ENCODE peak calls at places on chromosomes 2 and 18, in four cellular contexts. G, Q, B and F are unnamed samples. For H3K27me3, the result is how much of the 10 kb centered on the place peaks cover.

GRCh38 chr2:142796161-142796560 is 81.3 kb upstream of the KYNU start:
- DNase-seq in G (peak), Q (no peak), B (no peak), F (no peak)

GRCh38 chr2:24926602-24927252 is 6.7 kb upstream of the ADCY3 start:
- DNase-seq in G (peak), Q (no peak), B (peak), F (peak)

GRCh38 chr2:127173073-127173472 is 47.0 kb downstream of the CYP27C1 start:
- DNase-seq in G (no peak), Q (no peak), B (no peak), F (peak)

GRCh38 chr18:43277164-43277600 is at the start of gene SYT4:
- DNase-seq in G (peak), Q (no peak), B (peak), F (no peak)

GRCh38 chr18:9869713-9870430 is 15.9 kb upstream of the TXNDC2 start:
- DNase-seq in G (peak), Q (peak), B (no peak), F (no peak)

GRCh38 chr2:85975581-85975980 is 86.8 kb upstream of the ST3GAL5 start:
- DNase-seq in G (no peak), Q (no peak), B (no peak), F (no peak)

GRCh38 chr2:127721311-127721977 is 20.1 kb downstream of the SFT2D3 start:
- DNase-seq in G (no peak), Q (no peak), B (no peak), F (no peak)

GRCh38 chr2:119429225-119430000 is 2.2 kb upstream of the TMEM37 start:
- DNase-seq in G (no peak), Q (no peak), B (no peak), F (no peak)

GRCh38 chr2:100106460-100106859 is 35.9 kb downstream of the AFF3 start:
- DNase-seq in G (peak), Q (no peak), B (peak), F (no peak)

GRCh38 chr2:225400060-225400511 is 576 bp downstream of the NYAP2 start:
- DNase-seq in G (peak), Q (no peak), B (peak), F (no peak)

GRCh38 chr2:201883970-201884369 is 77.6 kb downstream of the CDK15 start:
- DNase-seq in G (no peak), Q (no peak), B (no peak), F (no peak)

GRCh38 chr2:232321156-232321816 is 57.3 kb upstream of the ALPP start:
- DNase-seq in G (peak), Q (no peak), B (peak), F (peak)

GRCh38 chr2:29220506-29221270 is 105.5 kb downstream of the CLIP4 start:
- DNase-seq in G (no peak), Q (no peak), B (no peak), F (peak)

GRCh38 chr2:70767699-70768584 is at the start of gene ADD2:
- DNase-seq in G (peak), Q (no peak), B (peak), F (no peak)

GRCh38 chr18:76985156-76985950 is 147.2 kb downstream of the MBP start:
- DNase-seq in G (no peak), Q (no peak), B (no peak), F (no peak)

GRCh38 chr2:144431384-144431783 is 88.5 kb downstream of the ZEB2 start:
- DNase-seq in G (peak), Q (no peak), B (peak), F (no peak)

GRCh38 chr18:10791141-10791808 is 265.4 kb downstream of the NAPG start:
- DNase-seq in G (no peak), Q (peak), B (no peak), F (no peak)

GRCh38 chr2:184201246-184201645 is 397.1 kb upstream of the ZNF804A start:
- DNase-seq in G (no peak), Q (no peak), B (no peak), F (no peak)

GRCh38 chr2:191401287-191401686 is 156.1 kb downstream of the MYO1B start:
- DNase-seq in G (peak), Q (no peak), B (peak), F (no peak)

GRCh38 chr2:128313076-128313836 is 5.4 kb downstream of the HS6ST1 start:
- DNase-seq in G (peak), Q (no peak), B (no peak), F (peak)

GRCh38 chr2:191178806-191179514 is 28.2 kb upstream of the STAT4 start:
- DNase-seq in G (no peak), Q (no peak), B (no peak), F (peak)

GRCh38 chr18:44870631-44871502 is 190.2 kb downstream of the SETBP1 start:
- DNase-seq in G (no peak), Q (no peak), B (no peak), F (no peak)

GRCh38 chr2:102061962-102062795 is 70.4 kb downstream of the IL1R2 start:
- DNase-seq in G (no peak), Q (no peak), B (no peak), F (no peak)

GRCh38 chr18:8373486-8373885 is 235.8 kb upstream of the RAB12 start:
- DNase-seq in G (no peak), Q (no peak), B (no peak), F (no peak)

GRCh38 chr2:237916296-237916695 is 50.5 kb upstream of the UBE2F start:
- DNase-seq in G (no peak), Q (no peak), B (no peak), F (no peak)

GRCh38 chr2:189751080-189751658 is 11.4 kb downstream of the OSGEPL1 start:
- DNase-seq in G (peak), Q (no peak), B (peak), F (no peak)

GRCh38 chr2:29146197-29146596 is 31.0 kb downstream of the CLIP4 start:
- DNase-seq in G (no peak), Q (no peak), B (no peak), F (no peak)

GRCh38 chr2:42918041-42918440 is 125.7 kb upstream of the HAAO start:
- DNase-seq in G (no peak), Q (no peak), B (no peak), F (no peak)

GRCh38 chr2:236938126-236938525 is 147.6 kb upstream of the COPS8 start:
- DNase-seq in G (no peak), Q (no peak), B (no peak), F (no peak)

GRCh38 chr2:8115966-8116365 is 565.9 kb upstream of the ID2 start:
- DNase-seq in G (no peak), Q (no peak), B (no peak), F (no peak)

GRCh38 chr2:174224125-174224524 is 24.2 kb downstream of the OLA1 start:
- DNase-seq in G (peak), Q (no peak), B (no peak), F (no peak)

GRCh38 chr18:987325-988186 is 82.9 kb downstream of the ADCYAP1 start:
- DNase-seq in G (no peak), Q (no peak), B (no peak), F (no peak)

GRCh38 chr2:187349328-187349944 is 98.6 kb downstream of the CALCRL start:
- DNase-seq in G (no peak), Q (no peak), B (no peak), F (no peak)

GRCh38 chr2:54767921-54768320 is 44.5 kb downstream of the EML6 start:
- DNase-seq in G (no peak), Q (no peak), B (no peak), F (no peak)

GRCh38 chr2:147630585-147630984 is 214.2 kb upstream of the ACVR2A start:
- DNase-seq in G (no peak), Q (no peak), B (no peak), F (no peak)

GRCh38 chr2:50895058-50895457 is 136.9 kb downstream of the NRXN1 start:
- DNase-seq in G (no peak), Q (no peak), B (no peak), F (no peak)

GRCh38 chr2:38360177-38360576 is 16.9 kb downstream of the ATL2 start:
- DNase-seq in G (no peak), Q (no peak), B (no peak), F (no peak)

DNA sequence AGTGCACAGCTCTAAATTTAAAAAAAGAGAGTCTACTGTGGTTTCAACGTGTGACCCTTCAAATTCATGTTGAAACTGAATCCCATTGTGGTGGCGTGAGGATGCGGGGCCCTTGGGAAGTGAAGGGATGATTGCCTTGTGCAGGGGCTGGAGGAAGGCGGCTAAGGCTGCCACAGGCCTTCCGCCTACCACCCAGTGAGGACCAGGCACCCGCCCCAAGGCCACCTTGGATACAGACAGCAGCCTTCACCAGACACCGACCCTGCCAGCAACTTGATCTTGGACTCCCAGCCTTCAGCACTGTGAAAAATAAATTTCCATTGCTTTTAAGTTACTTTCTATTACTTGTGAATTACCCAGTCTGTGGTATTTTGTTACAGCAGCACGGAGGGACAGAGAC is 103.4 kb upstream of the TMEM18 start:
- DNase-seq in G (no peak), Q (no peak), B (no peak), F (no peak)
- H3K27me3 ChIP-seq in G (under half), Q (under half), B (under half), F (under half)

GRCh38 chr2:223944166-223944703 is 900 bp downstream of the WDFY1 start:
- DNase-seq in G (peak), Q (no peak), B (peak), F (peak)
- H3K27ac ChIP-seq in G (peak), Q (peak), B (no peak), F (peak)

DNA sequence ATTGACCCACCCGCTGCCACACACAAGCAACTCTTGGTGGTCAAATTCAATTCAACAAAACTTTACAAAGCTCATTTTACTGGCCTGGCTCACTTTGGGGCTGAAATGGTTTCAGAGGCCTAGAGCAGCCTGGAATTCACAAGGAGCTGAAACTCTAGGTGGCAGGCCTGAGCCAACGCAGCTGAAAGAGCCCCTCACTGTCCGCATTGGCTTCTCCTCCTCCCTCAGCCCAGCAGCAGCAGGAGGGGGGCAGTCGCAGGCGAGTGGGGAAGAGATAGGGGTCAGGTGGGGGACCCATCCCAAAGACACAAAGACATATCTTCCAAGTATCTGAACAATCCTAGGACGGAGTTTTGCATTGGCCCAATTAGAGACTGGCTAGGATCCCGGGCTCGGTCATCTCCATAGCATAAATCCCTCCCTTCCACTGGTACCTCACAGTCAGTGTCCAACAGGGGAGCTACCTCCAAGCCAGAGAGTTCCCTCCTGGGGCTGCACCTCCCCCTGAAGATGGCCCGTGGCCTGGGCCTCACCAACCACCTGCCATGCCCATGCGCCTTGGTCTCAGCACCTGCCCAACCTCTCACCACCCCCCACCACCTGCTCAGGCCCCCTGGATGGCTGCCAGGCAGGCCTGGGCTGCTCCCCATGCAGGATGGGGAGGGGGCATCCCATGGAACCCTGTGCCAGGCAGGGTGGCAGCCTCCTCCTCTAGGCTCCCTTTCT is 113.4 kb downstream of the ZBTB7C start:
- DNase-seq in G (peak), Q (no peak), B (peak), F (no peak)
- TF ChIP-seq CTCF in G (peak), Q (no peak), B (peak), F (no peak)

GRCh38 chr2:60567919-60568874 is 14.7 kb upstream of the BCL11A start:
- DNase-seq in G (no peak), Q (no peak), B (no peak), F (no peak)
- H3K27me3 ChIP-seq in G (under half), Q (under half), B (half or more), F (half or more)

GRCh38 chr2:23385351-23385747 is 370 bp downstream of the KLHL29 start:
- DNase-seq in G (peak), Q (no peak), B (peak), F (peak)
- H3K27ac ChIP-seq in G (no peak), Q (no peak), B (no peak), F (peak)

GRCh38 chr18:52422985-52423601 is 83.1 kb downstream of the DCC start:
- DNase-seq in G (peak), Q (no peak), B (peak), F (no peak)
- TF ChIP-seq CTCF in G (peak), Q (no peak), B (peak), F (no peak)

DNA sequence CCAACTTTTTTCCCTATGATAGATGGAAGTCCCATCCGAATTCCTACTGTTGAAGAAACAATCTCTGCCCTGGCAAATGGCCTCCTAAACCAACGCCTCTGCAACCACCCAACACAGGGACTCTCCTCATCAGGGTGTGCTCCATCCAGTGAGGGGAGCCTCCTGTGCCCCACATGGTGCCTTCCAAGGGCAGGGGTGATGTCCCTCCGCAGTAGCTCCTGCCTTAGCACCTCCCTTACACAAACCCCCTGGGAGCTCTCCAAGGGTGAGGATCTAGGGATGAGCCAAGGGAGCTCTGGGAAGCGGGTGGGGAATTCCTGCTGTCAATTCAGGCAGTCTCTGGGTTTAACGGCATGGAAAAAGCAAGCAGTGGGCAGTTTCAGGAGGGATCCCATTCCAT is 3.8 kb downstream of the GALNT14 start:
- DNase-seq in G (no peak), Q (no peak), B (no peak), F (no peak)
- H3K27me3 ChIP-seq in G (under half), Q (under half), B (half or more), F (half or more)